ENCODE peak calls at places on chromosomes 6 and 20, in four cellular contexts. One of them, this sample, is unnamed.

GRCh38 chr6:54053893-54054391 is 57.3 kb upstream of the MLIP start:
- DNase-seq in lung: peak; percentile 57
- DNase-seq in neuronal stem cell: no peak
- DNase-seq in ACHN: peak; percentile 68
- DNase-seq in this sample: peak; percentile 59

GRCh38 chr6:150409576-150410066 is 40.8 kb downstream of the IYD start:
- DNase-seq in lung: peak; percentile 77
- DNase-seq in neuronal stem cell: no peak
- DNase-seq in ACHN: no peak
- DNase-seq in this sample: peak; percentile 83

GRCh38 chr6:6008114-6008647 is 1.5 kb upstream of the NRN1 start:
- DNase-seq in neuronal stem cell: no peak
- DNase-seq in ACHN: no peak
- DNase-seq in lung: no peak
- DNase-seq in this sample: no peak

GRCh38 chr6:31572041-31572911 is at the start of gene LTA:
- DNase-seq in lung: no peak
- DNase-seq in neuronal stem cell: no peak
- DNase-seq in ACHN: no peak
- DNase-seq in this sample: no peak

GRCh38 chr6:149869275-149869892 is 5.2 kb upstream of the LRP11 start:
- DNase-seq in lung: no peak
- DNase-seq in ACHN: no peak
- DNase-seq in neuronal stem cell: no peak
- DNase-seq in this sample: no peak

GRCh38 chr20:25549866-25550477 is 35.4 kb downstream of the NINL start:
- DNase-seq in ACHN: no peak
- DNase-seq in neuronal stem cell: no peak
- DNase-seq in lung: no peak
- DNase-seq in this sample: no peak

GRCh38 chr6:168678588-168678987 is 237.6 kb downstream of the SMOC2 start:
- DNase-seq in ACHN: no peak
- DNase-seq in neuronal stem cell: no peak
- DNase-seq in lung: no peak
- DNase-seq in this sample: no peak

GRCh38 chr20:50450961-50451752 is 59.0 kb upstream of the PTPN1 start:
- DNase-seq in lung: no peak
- DNase-seq in ACHN: no peak
- DNase-seq in neuronal stem cell: no peak
- DNase-seq in this sample: no peak

GRCh38 chr20:22796465-22797077 is 212.2 kb upstream of the FOXA2 start:
- DNase-seq in neuronal stem cell: no peak
- DNase-seq in ACHN: peak; percentile 15
- DNase-seq in lung: no peak
- DNase-seq in this sample: no peak

GRCh38 chr6:112291161-112291762 is 36.9 kb upstream of the LAMA4 start:
- DNase-seq in ACHN: no peak
- DNase-seq in lung: no peak
- DNase-seq in neuronal stem cell: no peak
- DNase-seq in this sample: no peak

GRCh38 chr6:169200931-169201514 is 52.6 kb downstream of the THBS2 start:
- DNase-seq in neuronal stem cell: no peak
- DNase-seq in lung: peak; percentile 24
- DNase-seq in ACHN: no peak
- DNase-seq in this sample: no peak

GRCh38 chr20:3714092-3714491 is 1.7 kb upstream of the SIGLEC1 start:
- DNase-seq in lung: no peak
- DNase-seq in neuronal stem cell: no peak
- DNase-seq in ACHN: no peak
- DNase-seq in this sample: no peak

GRCh38 chr6:30544666-30545272 is 11.5 kb downstream of the GNL1 start:
- DNase-seq in lung: no peak
- DNase-seq in ACHN: peak; percentile 64
- DNase-seq in neuronal stem cell: peak; percentile 35
- DNase-seq in this sample: no peak

GRCh38 chr6:51704932-51705540 is 382.4 kb downstream of the PKHD1 start:
- DNase-seq in neuronal stem cell: no peak
- DNase-seq in lung: no peak
- DNase-seq in ACHN: no peak
- DNase-seq in this sample: no peak

GRCh38 chr20:58048096-58048702 is 180.3 kb downstream of the ANKRD60 start:
- DNase-seq in neuronal stem cell: peak; percentile 64
- DNase-seq in ACHN: peak; percentile 38
- DNase-seq in lung: peak; percentile 25
- DNase-seq in this sample: peak; percentile 8

GRCh38 chr6:149112976-149113375 is 204.5 kb upstream of the TAB2 start:
- DNase-seq in neuronal stem cell: no peak
- DNase-seq in lung: no peak
- DNase-seq in ACHN: no peak
- DNase-seq in this sample: no peak

GRCh38 chr6:36197739-36198221 is 1.2 kb downstream of the BRPF3 start:
- DNase-seq in ACHN: no peak
- DNase-seq in neuronal stem cell: peak; percentile 3
- DNase-seq in lung: no peak
- DNase-seq in this sample: peak; percentile 25

GRCh38 chr6:10595731-10596664 is 74.8 kb downstream of the GCNT2 start:
- DNase-seq in neuronal stem cell: no peak
- DNase-seq in ACHN: peak; percentile 46
- DNase-seq in lung: no peak
- DNase-seq in this sample: no peak

GRCh38 chr6:14736231-14736953 is 509.5 kb upstream of the JARID2 start:
- DNase-seq in ACHN: no peak
- DNase-seq in lung: no peak
- DNase-seq in neuronal stem cell: no peak
- DNase-seq in this sample: no peak

GRCh38 chr6:16949696-16950095 is 152.2 kb upstream of the STMND1 start:
- DNase-seq in ACHN: no peak
- DNase-seq in neuronal stem cell: no peak
- DNase-seq in lung: no peak
- DNase-seq in this sample: no peak

GRCh38 chr6:168709991-168710390 is 269.0 kb downstream of the SMOC2 start:
- DNase-seq in neuronal stem cell: no peak
- DNase-seq in lung: no peak
- DNase-seq in ACHN: no peak
- DNase-seq in this sample: peak; percentile 11

GRCh38 chr6:122798099-122798641 is 9.1 kb downstream of the SMPDL3A start:
- DNase-seq in lung: no peak
- DNase-seq in ACHN: peak; percentile 81
- DNase-seq in neuronal stem cell: no peak
- DNase-seq in this sample: no peak

GRCh38 chr6:45415315-45415714 is 37.6 kb upstream of the SUPT3H start:
- DNase-seq in neuronal stem cell: no peak
- DNase-seq in lung: no peak
- DNase-seq in ACHN: no peak
- DNase-seq in this sample: no peak

GRCh38 chr6:116596815-116597214 is 19.5 kb upstream of the RSPH4A start:
- DNase-seq in ACHN: peak; percentile 19
- DNase-seq in lung: no peak
- DNase-seq in neuronal stem cell: peak; percentile 29
- DNase-seq in this sample: no peak

GRCh38 chr6:142207265-142207877 is 60.3 kb downstream of the VTA1 start:
- DNase-seq in neuronal stem cell: peak; percentile 51
- DNase-seq in ACHN: peak; percentile 46
- DNase-seq in lung: peak; percentile 52
- DNase-seq in this sample: peak; percentile 38

GRCh38 chr20:62046431-62046830 is 19.2 kb downstream of the TAF4 start:
- DNase-seq in neuronal stem cell: no peak
- DNase-seq in lung: no peak
- DNase-seq in ACHN: no peak
- DNase-seq in this sample: no peak

GRCh38 chr20:11274137-11274536 is 600.3 kb upstream of the JAG1 start:
- DNase-seq in lung: no peak
- DNase-seq in neuronal stem cell: peak; percentile 61
- DNase-seq in ACHN: peak; percentile 67
- DNase-seq in this sample: peak; percentile 26

GRCh38 chr6:149211046-149211571 is 106.4 kb upstream of the TAB2 start:
- DNase-seq in neuronal stem cell: no peak
- DNase-seq in lung: no peak
- DNase-seq in ACHN: no peak
- DNase-seq in this sample: no peak

GRCh38 chr6:111534366-111534765 is 51.3 kb upstream of the REV3L start:
- DNase-seq in neuronal stem cell: no peak
- DNase-seq in lung: peak; percentile 61
- DNase-seq in ACHN: no peak
- DNase-seq in this sample: peak; percentile 74

GRCh38 chr20:48205281-48205782 is 420.1 kb upstream of the SULF2 start:
- DNase-seq in lung: no peak
- DNase-seq in neuronal stem cell: no peak
- DNase-seq in ACHN: no peak
- DNase-seq in this sample: no peak

GRCh38 chr6:33622456-33623431 is 1.6 kb downstream of the ITPR3 start:
- DNase-seq in neuronal stem cell: no peak
- DNase-seq in lung: peak; percentile 50
- DNase-seq in ACHN: no peak
- DNase-seq in this sample: peak; percentile 81

GRCh38 chr20:48333707-48334106 is 494.1 kb downstream of the PREX1 start:
- DNase-seq in neuronal stem cell: no peak
- DNase-seq in ACHN: no peak
- DNase-seq in lung: no peak
- DNase-seq in this sample: no peak

This sample was measured in thyroid gland.